ENCODE peak calls at places on chromosomes 13 and 19, in nine cellular contexts. One of them, this sample, is unnamed.

GRCh38 chr19:4803736-4804695 is 12.5 kb downstream of the FEM1A start:
- DNase-seq in upper lobe of right lung: peak; percentile 80
- DNase-seq in adrenal gland: peak; percentile 72
- DNase-seq in cardiac muscle cell: peak; percentile 48
- DNase-seq in suprapubic skin: no peak
- DNase-seq in hepatocyte: peak; percentile 78
- DNase-seq in SK-N-SH: peak; percentile 90
- DNase-seq in tibial nerve: no peak
- DNase-seq in fibroblast of lung: peak; percentile 28
- DNase-seq in this sample: peak; percentile 59

GRCh38 chr13:67408823-67409222 is 178.7 kb upstream of the PCDH9 start:
- DNase-seq in SK-N-SH: no peak
- DNase-seq in cardiac muscle cell: peak; percentile 61
- DNase-seq in upper lobe of right lung: no peak
- DNase-seq in adrenal gland: no peak
- DNase-seq in suprapubic skin: no peak
- DNase-seq in tibial nerve: no peak
- DNase-seq in fibroblast of lung: no peak
- DNase-seq in hepatocyte: peak; percentile 42
- DNase-seq in this sample: no peak

GRCh38 chr13:40116008-40116407 is 460.5 kb downstream of the COG6 start:
- DNase-seq in tibial nerve: peak; percentile 34
- DNase-seq in fibroblast of lung: peak; percentile 83
- DNase-seq in suprapubic skin: no peak
- DNase-seq in cardiac muscle cell: peak; percentile 96
- DNase-seq in SK-N-SH: no peak
- DNase-seq in upper lobe of right lung: no peak
- DNase-seq in hepatocyte: peak; percentile 84
- DNase-seq in adrenal gland: peak; percentile 73
- DNase-seq in this sample: peak; percentile 19

GRCh38 chr13:34577051-34577450 is 365.0 kb upstream of the NBEA start:
- DNase-seq in fibroblast of lung: peak; percentile 75
- DNase-seq in cardiac muscle cell: peak; percentile 68
- DNase-seq in adrenal gland: no peak
- DNase-seq in SK-N-SH: no peak
- DNase-seq in hepatocyte: no peak
- DNase-seq in upper lobe of right lung: no peak
- DNase-seq in suprapubic skin: no peak
- DNase-seq in tibial nerve: no peak
- DNase-seq in this sample: no peak

GRCh38 chr19:39032164-39032918 is at the start of gene FBXO27:
- DNase-seq in fibroblast of lung: peak; percentile 21
- DNase-seq in hepatocyte: peak; percentile 35
- DNase-seq in upper lobe of right lung: peak; percentile 72
- DNase-seq in cardiac muscle cell: peak; percentile 3
- DNase-seq in adrenal gland: no peak
- DNase-seq in tibial nerve: no peak
- DNase-seq in SK-N-SH: peak; percentile 84
- DNase-seq in suprapubic skin: peak; percentile 71
- DNase-seq in this sample: no peak

GRCh38 chr19:12639901-12640613 is 26.5 kb downstream of the MAN2B1 start:
- DNase-seq in SK-N-SH: peak; percentile 92
- DNase-seq in upper lobe of right lung: peak; percentile 90
- DNase-seq in hepatocyte: peak; percentile 87
- DNase-seq in tibial nerve: peak; percentile 72
- DNase-seq in suprapubic skin: peak; percentile 84
- DNase-seq in adrenal gland: peak; percentile 93
- DNase-seq in fibroblast of lung: peak; percentile 76
- DNase-seq in cardiac muscle cell: peak; percentile 83
- DNase-seq in this sample: peak; percentile 75

GRCh38 chr13:105821337-105821736 is 714.1 kb downstream of the EFNB2 start:
- DNase-seq in SK-N-SH: no peak
- DNase-seq in upper lobe of right lung: no peak
- DNase-seq in adrenal gland: no peak
- DNase-seq in tibial nerve: no peak
- DNase-seq in cardiac muscle cell: no peak
- DNase-seq in suprapubic skin: no peak
- DNase-seq in hepatocyte: no peak
- DNase-seq in fibroblast of lung: no peak
- DNase-seq in this sample: no peak

GRCh38 chr13:110433014-110433413 is 125.9 kb downstream of the COL4A2 start:
- DNase-seq in cardiac muscle cell: no peak
- DNase-seq in upper lobe of right lung: no peak
- DNase-seq in tibial nerve: no peak
- DNase-seq in adrenal gland: peak; percentile 66
- DNase-seq in hepatocyte: no peak
- DNase-seq in suprapubic skin: no peak
- DNase-seq in fibroblast of lung: no peak
- DNase-seq in SK-N-SH: peak; percentile 81
- DNase-seq in this sample: no peak

GRCh38 chr13:60043262-60043661 is 120.5 kb downstream of the DIAPH3 start:
- DNase-seq in hepatocyte: no peak
- DNase-seq in fibroblast of lung: no peak
- DNase-seq in adrenal gland: no peak
- DNase-seq in tibial nerve: no peak
- DNase-seq in SK-N-SH: peak; percentile 5
- DNase-seq in cardiac muscle cell: peak; percentile 18
- DNase-seq in upper lobe of right lung: no peak
- DNase-seq in suprapubic skin: no peak
- DNase-seq in this sample: no peak

GRCh38 chr19:51365211-51366049 is 758 bp downstream of the ETFB start:
- DNase-seq in suprapubic skin: no peak
- DNase-seq in adrenal gland: peak; percentile 77
- DNase-seq in cardiac muscle cell: peak; percentile 64
- DNase-seq in hepatocyte: peak; percentile 81
- DNase-seq in SK-N-SH: no peak
- DNase-seq in fibroblast of lung: peak; percentile 61
- DNase-seq in upper lobe of right lung: no peak
- DNase-seq in tibial nerve: peak; percentile 22
- DNase-seq in this sample: no peak

GRCh38 chr19:55372316-55373081 is 2.2 kb upstream of the IL11 start:
- DNase-seq in hepatocyte: peak; percentile 56
- DNase-seq in SK-N-SH: peak; percentile 64
- DNase-seq in adrenal gland: no peak
- DNase-seq in tibial nerve: no peak
- DNase-seq in suprapubic skin: no peak
- DNase-seq in cardiac muscle cell: peak; percentile 36
- DNase-seq in upper lobe of right lung: no peak
- DNase-seq in fibroblast of lung: peak; percentile 61
- DNase-seq in this sample: no peak

GRCh38 chr19:23699521-23699860 is 12.5 kb upstream of the ZNF675 start:
- DNase-seq in hepatocyte: no peak
- DNase-seq in adrenal gland: no peak
- DNase-seq in upper lobe of right lung: no peak
- DNase-seq in cardiac muscle cell: no peak
- DNase-seq in fibroblast of lung: no peak
- DNase-seq in tibial nerve: no peak
- DNase-seq in SK-N-SH: peak; percentile 37
- DNase-seq in suprapubic skin: no peak
- DNase-seq in this sample: no peak

GRCh38 chr13:30855569-30855968 is 50.5 kb upstream of the MEDAG start:
- DNase-seq in suprapubic skin: no peak
- DNase-seq in SK-N-SH: no peak
- DNase-seq in fibroblast of lung: no peak
- DNase-seq in adrenal gland: no peak
- DNase-seq in cardiac muscle cell: no peak
- DNase-seq in tibial nerve: no peak
- DNase-seq in hepatocyte: no peak
- DNase-seq in upper lobe of right lung: no peak
- DNase-seq in this sample: no peak

GRCh38 chr13:82900453-82900852 is 981.8 kb downstream of the SLITRK1 start:
- DNase-seq in adrenal gland: no peak
- DNase-seq in upper lobe of right lung: no peak
- DNase-seq in suprapubic skin: no peak
- DNase-seq in cardiac muscle cell: no peak
- DNase-seq in SK-N-SH: no peak
- DNase-seq in tibial nerve: no peak
- DNase-seq in fibroblast of lung: no peak
- DNase-seq in hepatocyte: no peak
- DNase-seq in this sample: no peak

GRCh38 chr13:63902141-63902540 is 2486.5 kb upstream of the PCDH20 start:
- DNase-seq in hepatocyte: no peak
- DNase-seq in tibial nerve: no peak
- DNase-seq in SK-N-SH: no peak
- DNase-seq in suprapubic skin: no peak
- DNase-seq in adrenal gland: no peak
- DNase-seq in cardiac muscle cell: no peak
- DNase-seq in upper lobe of right lung: peak; percentile 26
- DNase-seq in fibroblast of lung: no peak
- DNase-seq in this sample: no peak

GRCh38 chr13:98664047-98664446 is 87.1 kb upstream of the STK24 start:
- DNase-seq in tibial nerve: no peak
- DNase-seq in SK-N-SH: no peak
- DNase-seq in upper lobe of right lung: no peak
- DNase-seq in fibroblast of lung: peak; percentile 95
- DNase-seq in cardiac muscle cell: peak; percentile 21
- DNase-seq in adrenal gland: no peak
- DNase-seq in hepatocyte: no peak
- DNase-seq in suprapubic skin: no peak
- DNase-seq in this sample: no peak

GRCh38 chr13:79485014-79485441 is 4.1 kb downstream of the NDFIP2 start:
- DNase-seq in adrenal gland: no peak
- DNase-seq in suprapubic skin: no peak
- DNase-seq in cardiac muscle cell: peak; percentile 75
- DNase-seq in tibial nerve: no peak
- DNase-seq in SK-N-SH: no peak
- DNase-seq in upper lobe of right lung: no peak
- DNase-seq in hepatocyte: peak; percentile 80
- DNase-seq in fibroblast of lung: peak; percentile 95
- DNase-seq in this sample: no peak

GRCh38 chr13:62684359-62684758 is 1268.7 kb upstream of the PCDH20 start:
- DNase-seq in upper lobe of right lung: no peak
- DNase-seq in hepatocyte: no peak
- DNase-seq in suprapubic skin: no peak
- DNase-seq in tibial nerve: no peak
- DNase-seq in SK-N-SH: no peak
- DNase-seq in cardiac muscle cell: no peak
- DNase-seq in fibroblast of lung: no peak
- DNase-seq in adrenal gland: no peak
- DNase-seq in this sample: no peak

GRCh38 chr19:54837542-54837941 is 12.7 kb upstream of the KIR3DL2 start:
- DNase-seq in tibial nerve: no peak
- DNase-seq in upper lobe of right lung: no peak
- DNase-seq in suprapubic skin: no peak
- DNase-seq in adrenal gland: no peak
- DNase-seq in SK-N-SH: no peak
- DNase-seq in hepatocyte: no peak
- DNase-seq in cardiac muscle cell: no peak
- DNase-seq in fibroblast of lung: no peak
- DNase-seq in this sample: no peak

GRCh38 chr13:32259116-32259515 is 56.0 kb downstream of the ZAR1L start:
- DNase-seq in suprapubic skin: no peak
- DNase-seq in tibial nerve: no peak
- DNase-seq in SK-N-SH: no peak
- DNase-seq in adrenal gland: no peak
- DNase-seq in fibroblast of lung: no peak
- DNase-seq in cardiac muscle cell: no peak
- DNase-seq in upper lobe of right lung: no peak
- DNase-seq in hepatocyte: no peak
- DNase-seq in this sample: no peak

GRCh38 chr19:42088471-42089190 is 12.7 kb downstream of the ZNF574 start:
- DNase-seq in adrenal gland: no peak
- DNase-seq in fibroblast of lung: peak; percentile 83
- DNase-seq in tibial nerve: no peak
- DNase-seq in hepatocyte: no peak
- DNase-seq in SK-N-SH: no peak
- DNase-seq in suprapubic skin: peak; percentile 54
- DNase-seq in cardiac muscle cell: peak; percentile 72
- DNase-seq in upper lobe of right lung: no peak
- DNase-seq in this sample: no peak

GRCh38 chr19:5997371-5997770 is 19.4 kb upstream of the RANBP3 start:
- DNase-seq in cardiac muscle cell: no peak
- DNase-seq in upper lobe of right lung: no peak
- DNase-seq in hepatocyte: no peak
- DNase-seq in adrenal gland: no peak
- DNase-seq in SK-N-SH: no peak
- DNase-seq in fibroblast of lung: no peak
- DNase-seq in tibial nerve: no peak
- DNase-seq in suprapubic skin: no peak
- DNase-seq in this sample: no peak

GRCh38 chr19:10433131-10433536 is 12.8 kb downstream of the PDE4A start:
- DNase-seq in fibroblast of lung: no peak
- DNase-seq in upper lobe of right lung: no peak
- DNase-seq in hepatocyte: no peak
- DNase-seq in SK-N-SH: no peak
- DNase-seq in cardiac muscle cell: no peak
- DNase-seq in suprapubic skin: no peak
- DNase-seq in adrenal gland: no peak
- DNase-seq in tibial nerve: no peak
- DNase-seq in this sample: no peak
- H3K27me3 ChIP-seq in fibroblast of lung: peaks cover 4% of the 10 kb centered on the region
- H3K27me3 ChIP-seq in upper lobe of right lung: no peaks in the 10 kb centered on the region
- H3K27me3 ChIP-seq in hepatocyte: peaks cover 36% of the 10 kb centered on the region
- H3K27me3 ChIP-seq in SK-N-SH: no peaks in the 10 kb centered on the region
- H3K27me3 ChIP-seq in cardiac muscle cell: peaks cover 49% of the 10 kb centered on the region
- H3K27me3 ChIP-seq in suprapubic skin: peaks cover 18% of the 10 kb centered on the region
- H3K27me3 ChIP-seq in adrenal gland: no peaks in the 10 kb centered on the region
- H3K27me3 ChIP-seq in tibial nerve: no peaks in the 10 kb centered on the region
- H3K27me3 ChIP-seq in this sample: peaks cover 19% of the 10 kb centered on the region

DNA sequence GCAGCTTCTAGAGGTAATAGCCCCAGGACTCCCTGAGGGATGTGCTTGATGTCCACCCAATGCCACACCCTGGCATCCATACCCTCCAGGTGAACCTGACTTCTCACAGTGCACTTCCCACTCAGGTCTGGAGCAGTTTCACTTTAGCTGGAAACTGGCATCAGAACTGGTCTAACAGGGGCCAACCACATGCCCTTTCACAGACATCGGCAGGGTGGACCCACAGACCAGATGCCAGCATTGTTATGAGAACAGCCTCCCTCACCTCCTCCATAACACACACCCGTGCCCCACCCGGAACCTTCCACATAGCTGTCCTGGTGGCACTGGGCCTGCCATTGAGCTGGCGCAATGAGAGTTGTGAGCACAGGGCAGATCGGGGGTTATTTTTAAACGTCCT is 77.4 kb upstream of the GPR12 start:
- DNase-seq in cardiac muscle cell: no peak
- DNase-seq in adrenal gland: no peak
- DNase-seq in tibial nerve: no peak
- DNase-seq in hepatocyte: no peak
- DNase-seq in suprapubic skin: peak; percentile 66
- DNase-seq in upper lobe of right lung: no peak
- DNase-seq in fibroblast of lung: no peak
- DNase-seq in SK-N-SH: no peak
- DNase-seq in this sample: no peak
- TF ChIP-seq CTCF in cardiac muscle cell: no peak
- TF ChIP-seq CTCF in adrenal gland: no peak
- TF ChIP-seq CTCF in tibial nerve: no peak
- TF ChIP-seq CTCF in hepatocyte: no peak
- TF ChIP-seq CTCF in suprapubic skin: no peak
- TF ChIP-seq CTCF in upper lobe of right lung: no peak
- TF ChIP-seq CTCF in fibroblast of lung: no peak
- TF ChIP-seq CTCF in SK-N-SH: no peak
- TF ChIP-seq CTCF in this sample: no peak

GRCh38 chr19:1363599-1363998 is 20.1 kb upstream of the NDUFS7 start:
- DNase-seq in suprapubic skin: no peak
- DNase-seq in tibial nerve: no peak
- DNase-seq in fibroblast of lung: no peak
- DNase-seq in adrenal gland: no peak
- DNase-seq in cardiac muscle cell: no peak
- DNase-seq in upper lobe of right lung: no peak
- DNase-seq in hepatocyte: no peak
- DNase-seq in SK-N-SH: no peak
- DNase-seq in this sample: no peak
- H3K27ac ChIP-seq in suprapubic skin: no peak overlapping the region
- H3K27ac ChIP-seq in tibial nerve: no peak overlapping the region
- H3K27ac ChIP-seq in fibroblast of lung: no peak overlapping the region
- H3K27ac ChIP-seq in adrenal gland: no peak overlapping the region
- H3K27ac ChIP-seq in cardiac muscle cell: no peak overlapping the region
- H3K27ac ChIP-seq in upper lobe of right lung: no peak overlapping the region
- H3K27ac ChIP-seq in hepatocyte: no peak overlapping the region
- H3K27ac ChIP-seq in SK-N-SH: no peak overlapping the region
- H3K27ac ChIP-seq in this sample: no peak overlapping the region

GRCh38 chr13:112911883-112912282 is 57.1 kb upstream of the MCF2L start:
- DNase-seq in fibroblast of lung: no peak
- DNase-seq in tibial nerve: no peak
- DNase-seq in SK-N-SH: no peak
- DNase-seq in adrenal gland: no peak
- DNase-seq in hepatocyte: no peak
- DNase-seq in cardiac muscle cell: no peak
- DNase-seq in upper lobe of right lung: no peak
- DNase-seq in suprapubic skin: no peak
- DNase-seq in this sample: no peak
- H3K27me3 ChIP-seq in fibroblast of lung: peaks cover 10% of the 10 kb centered on the region
- H3K27me3 ChIP-seq in tibial nerve: no peaks in the 10 kb centered on the region
- H3K27me3 ChIP-seq in SK-N-SH: no peaks in the 10 kb centered on the region
- H3K27me3 ChIP-seq in adrenal gland: peaks cover 10% of the 10 kb centered on the region
- H3K27me3 ChIP-seq in hepatocyte: no peaks in the 10 kb centered on the region
- H3K27me3 ChIP-seq in cardiac muscle cell: no peaks in the 10 kb centered on the region
- H3K27me3 ChIP-seq in upper lobe of right lung: peaks cover 7% of the 10 kb centered on the region
- H3K27me3 ChIP-seq in suprapubic skin: peaks cover 26% of the 10 kb centered on the region
- H3K27me3 ChIP-seq in this sample: no peaks in the 10 kb centered on the region

This sample was measured in CD4-positive, alpha-beta T cell.